ENCODE peak calls at places on chromosome 17, in six cellular contexts. One of them, this sample, is unnamed.

GRCh38 chr17:79925242-79925957 is 86.2 kb upstream of the CBX4 start:
- DNase-seq in brain microvascular endothelial cell: no peak
- DNase-seq in cardiac muscle cell: no peak
- DNase-seq in GM10248: no peak
- DNase-seq in uterus: no peak
- DNase-seq in left ventricle myocardium inferior: peak
- DNase-seq in this sample: no peak

GRCh38 chr17:82338858-82339633 is 5.5 kb upstream of the SECTM1 start:
- DNase-seq in brain microvascular endothelial cell: peak
- DNase-seq in cardiac muscle cell: no peak
- DNase-seq in GM10248: no peak
- DNase-seq in uterus: peak
- DNase-seq in left ventricle myocardium inferior: no peak
- DNase-seq in this sample: no peak

GRCh38 chr17:79622201-79622601 is 11.3 kb upstream of the RBFOX3 start:
- DNase-seq in brain microvascular endothelial cell: no peak
- DNase-seq in cardiac muscle cell: no peak
- DNase-seq in GM10248: no peak
- DNase-seq in uterus: peak
- DNase-seq in left ventricle myocardium inferior: peak
- DNase-seq in this sample: no peak

GRCh38 chr17:6505425-6506142 is 50.8 kb downstream of the PITPNM3 start:
- DNase-seq in brain microvascular endothelial cell: peak
- DNase-seq in cardiac muscle cell: no peak
- DNase-seq in GM10248: no peak
- DNase-seq in uterus: no peak
- DNase-seq in left ventricle myocardium inferior: no peak
- DNase-seq in this sample: no peak

GRCh38 chr17:64069143-64069542 is 48.7 kb upstream of the ICAM2 start:
- DNase-seq in brain microvascular endothelial cell: no peak
- DNase-seq in cardiac muscle cell: no peak
- DNase-seq in GM10248: no peak
- DNase-seq in uterus: no peak
- DNase-seq in left ventricle myocardium inferior: no peak
- DNase-seq in this sample: no peak

GRCh38 chr17:46949291-46950174 is 26.6 kb downstream of the GOSR2 start:
- DNase-seq in brain microvascular endothelial cell: no peak
- DNase-seq in cardiac muscle cell: no peak
- DNase-seq in GM10248: peak
- DNase-seq in uterus: no peak
- DNase-seq in left ventricle myocardium inferior: no peak
- DNase-seq in this sample: no peak

GRCh38 chr17:58531122-58531521 is 16.7 kb upstream of the MTMR4 start:
- DNase-seq in brain microvascular endothelial cell: no peak
- DNase-seq in cardiac muscle cell: no peak
- DNase-seq in GM10248: no peak
- DNase-seq in uterus: no peak
- DNase-seq in left ventricle myocardium inferior: no peak
- DNase-seq in this sample: no peak

GRCh38 chr17:67386965-67387551 is 10.0 kb downstream of the PITPNC1 start:
- DNase-seq in brain microvascular endothelial cell: no peak
- DNase-seq in cardiac muscle cell: peak
- DNase-seq in GM10248: no peak
- DNase-seq in uterus: no peak
- DNase-seq in left ventricle myocardium inferior: peak
- DNase-seq in this sample: peak

GRCh38 chr17:56715613-56716357 is 117.9 kb downstream of the C17orf67 start:
- DNase-seq in brain microvascular endothelial cell: peak
- DNase-seq in cardiac muscle cell: peak
- DNase-seq in GM10248: peak
- DNase-seq in uterus: peak
- DNase-seq in left ventricle myocardium inferior: peak
- DNase-seq in this sample: peak

GRCh38 chr17:37060966-37061365 is 112.2 kb downstream of the AATF start:
- DNase-seq in brain microvascular endothelial cell: no peak
- DNase-seq in cardiac muscle cell: no peak
- DNase-seq in GM10248: no peak
- DNase-seq in uterus: no peak
- DNase-seq in left ventricle myocardium inferior: no peak
- DNase-seq in this sample: no peak

GRCh38 chr17:6796887-6797490 is 21.0 kb downstream of the FBXO39 start:
- DNase-seq in brain microvascular endothelial cell: no peak
- DNase-seq in cardiac muscle cell: no peak
- DNase-seq in GM10248: no peak
- DNase-seq in uterus: no peak
- DNase-seq in left ventricle myocardium inferior: no peak
- DNase-seq in this sample: no peak

GRCh38 chr17:45243750-45244149 is 18.1 kb downstream of the SPATA32 start:
- DNase-seq in brain microvascular endothelial cell: no peak
- DNase-seq in cardiac muscle cell: no peak
- DNase-seq in GM10248: no peak
- DNase-seq in uterus: no peak
- DNase-seq in left ventricle myocardium inferior: no peak
- DNase-seq in this sample: no peak

GRCh38 chr17:37839196-37839978 is 84.8 kb upstream of the TBC1D3K start:
- DNase-seq in brain microvascular endothelial cell: no peak
- DNase-seq in cardiac muscle cell: no peak
- DNase-seq in GM10248: no peak
- DNase-seq in uterus: no peak
- DNase-seq in left ventricle myocardium inferior: no peak
- DNase-seq in this sample: no peak

DNA sequence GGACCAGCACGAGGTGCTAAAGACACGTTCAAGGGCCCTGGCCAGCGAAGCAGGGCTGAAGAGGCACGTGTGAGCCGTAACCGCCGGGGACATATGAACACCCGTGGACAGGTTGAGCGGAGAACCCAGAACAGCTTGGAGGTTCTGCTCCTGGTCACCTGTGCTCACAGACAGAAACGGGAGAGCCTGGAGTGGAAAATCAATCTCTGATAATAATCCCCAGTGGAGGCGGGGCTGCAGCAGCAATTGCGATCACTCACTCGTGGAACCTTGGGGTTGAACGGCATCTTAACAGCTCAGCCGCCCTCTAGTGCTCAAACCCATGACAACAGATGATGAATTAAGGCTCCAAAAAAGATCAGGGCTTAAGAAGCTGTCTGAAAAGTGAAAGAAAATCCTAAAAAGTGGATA is 25.6 kb downstream of the WIPI1 start:
- DNase-seq in brain microvascular endothelial cell: peak
- DNase-seq in cardiac muscle cell: peak
- DNase-seq in GM10248: peak
- DNase-seq in uterus: no peak
- DNase-seq in left ventricle myocardium inferior: no peak
- DNase-seq in this sample: peak
- TF ChIP-seq CTCF in brain microvascular endothelial cell: peak
- TF ChIP-seq CTCF in cardiac muscle cell: peak
- TF ChIP-seq CTCF in GM10248: no peak
- TF ChIP-seq CTCF in uterus: no peak
- TF ChIP-seq CTCF in left ventricle myocardium inferior: peak
- TF ChIP-seq CTCF in this sample: peak

GRCh38 chr17:35022536-35023063 is 40.9 kb downstream of the RFFL start:
- DNase-seq in brain microvascular endothelial cell: peak
- DNase-seq in cardiac muscle cell: peak
- DNase-seq in GM10248: peak
- DNase-seq in uterus: peak
- DNase-seq in left ventricle myocardium inferior: peak
- DNase-seq in this sample: no peak
- TF ChIP-seq CTCF in brain microvascular endothelial cell: peak
- TF ChIP-seq CTCF in cardiac muscle cell: peak
- TF ChIP-seq CTCF in GM10248: no peak
- TF ChIP-seq CTCF in uterus: no peak
- TF ChIP-seq CTCF in left ventricle myocardium inferior: peak
- TF ChIP-seq CTCF in this sample: no peak

DNA sequence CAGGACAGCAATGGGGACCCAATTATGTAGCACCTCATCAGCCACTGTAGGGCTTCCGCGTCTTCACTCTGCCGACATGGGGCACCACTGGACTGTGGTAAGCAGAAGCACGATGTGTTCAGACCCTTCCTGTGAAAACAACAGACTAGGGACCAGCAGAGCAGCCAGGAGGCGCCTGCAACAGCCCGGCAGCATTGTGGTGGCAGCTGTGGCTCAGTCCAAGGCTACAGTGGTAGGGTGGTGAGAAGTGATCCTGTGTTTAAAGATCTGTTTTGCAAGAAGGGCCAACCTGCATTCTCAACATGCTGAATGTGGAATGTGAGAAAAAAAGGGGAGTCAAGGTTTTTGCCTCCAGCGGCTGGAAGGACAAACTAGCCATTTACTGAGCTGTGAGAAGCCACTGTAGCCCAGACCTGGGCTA is 80.8 kb downstream of the GAS7 start:
- DNase-seq in brain microvascular endothelial cell: no peak
- DNase-seq in cardiac muscle cell: no peak
- DNase-seq in GM10248: peak
- DNase-seq in uterus: no peak
- DNase-seq in left ventricle myocardium inferior: peak
- DNase-seq in this sample: no peak
- TF ChIP-seq CTCF in brain microvascular endothelial cell: no peak
- TF ChIP-seq CTCF in cardiac muscle cell: no peak
- TF ChIP-seq CTCF in GM10248: peak
- TF ChIP-seq CTCF in uterus: no peak
- TF ChIP-seq CTCF in left ventricle myocardium inferior: no peak
- TF ChIP-seq CTCF in this sample: no peak

DNA sequence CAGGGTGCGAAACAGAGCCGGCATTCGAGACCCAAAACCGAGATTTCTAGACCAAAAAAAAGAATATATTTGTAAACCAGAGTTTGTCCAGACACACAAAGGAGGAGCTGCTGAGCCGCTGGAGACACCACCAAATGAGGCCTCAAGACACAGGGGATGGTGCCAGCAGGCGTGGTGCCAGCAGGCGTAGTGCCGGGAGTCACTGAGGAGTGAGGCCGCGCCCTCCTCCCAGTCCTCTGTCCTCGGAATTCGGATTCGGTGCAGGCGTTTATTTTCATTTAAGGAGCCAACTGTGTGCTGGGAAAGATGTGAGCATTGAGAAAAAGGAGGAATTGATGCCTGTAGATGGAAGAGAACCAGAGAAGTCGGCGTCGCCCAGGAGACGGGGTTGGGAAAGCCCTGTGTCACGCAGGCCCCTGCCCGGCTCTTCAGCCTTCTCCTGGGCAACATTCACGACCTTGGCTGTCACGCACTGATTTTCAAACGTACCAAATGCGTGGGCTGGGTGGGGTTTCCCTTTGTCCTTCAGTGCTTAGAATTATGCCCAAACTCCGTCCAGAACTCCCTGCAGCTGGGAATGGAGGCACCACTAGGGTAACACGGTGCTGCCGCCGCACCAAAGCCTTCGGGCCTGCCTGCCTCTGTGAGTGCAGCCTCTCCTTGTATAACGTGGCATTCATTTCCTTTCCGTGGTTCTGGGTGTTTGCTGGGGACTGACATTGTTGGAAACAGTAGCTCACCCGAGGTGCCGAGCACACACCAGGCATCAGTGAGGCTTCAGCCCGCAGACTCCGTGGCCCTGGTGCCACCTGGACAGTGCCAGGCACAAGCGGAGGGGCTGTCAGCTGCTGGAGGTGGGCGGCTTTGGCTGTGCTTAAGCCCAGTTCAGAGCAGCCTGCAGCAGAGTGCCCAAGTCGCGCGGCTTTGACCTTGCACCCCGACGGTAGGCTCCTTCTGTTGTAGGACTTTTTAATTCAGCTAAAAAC is 49.0 kb upstream of the CHMP6 start:
- DNase-seq in brain microvascular endothelial cell: peak
- DNase-seq in cardiac muscle cell: no peak
- DNase-seq in GM10248: no peak
- DNase-seq in uterus: peak
- DNase-seq in left ventricle myocardium inferior: peak
- DNase-seq in this sample: no peak
- TF ChIP-seq CTCF in brain microvascular endothelial cell: no peak
- TF ChIP-seq CTCF in cardiac muscle cell: peak
- TF ChIP-seq CTCF in GM10248: no peak
- TF ChIP-seq CTCF in uterus: peak
- TF ChIP-seq CTCF in left ventricle myocardium inferior: peak
- TF ChIP-seq CTCF in this sample: no peak

DNA sequence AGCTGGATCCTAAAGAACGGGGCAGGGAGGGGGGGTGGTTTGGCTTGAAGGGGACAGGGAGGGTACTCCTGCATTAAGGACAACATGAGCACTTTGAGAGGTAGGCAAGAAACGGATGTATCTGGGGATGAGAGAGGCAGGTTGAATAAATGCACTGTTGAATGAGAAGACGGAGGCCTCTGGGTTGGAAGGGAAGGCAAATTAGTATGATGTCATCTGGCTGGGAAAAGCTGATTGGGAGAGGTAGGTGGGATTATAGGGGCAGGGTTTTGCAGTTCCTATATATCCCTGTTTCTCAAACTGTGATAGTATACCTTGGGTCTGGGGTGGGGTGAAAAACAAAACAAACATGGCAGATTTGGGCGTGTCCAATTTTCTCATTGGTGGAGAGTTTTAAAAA is 44.3 kb downstream of the PRKAR1A start:
- DNase-seq in brain microvascular endothelial cell: no peak
- DNase-seq in cardiac muscle cell: no peak
- DNase-seq in GM10248: no peak
- DNase-seq in uterus: no peak
- DNase-seq in left ventricle myocardium inferior: no peak
- DNase-seq in this sample: no peak
- TF ChIP-seq CTCF in brain microvascular endothelial cell: no peak
- TF ChIP-seq CTCF in cardiac muscle cell: no peak
- TF ChIP-seq CTCF in GM10248: no peak
- TF ChIP-seq CTCF in uterus: no peak
- TF ChIP-seq CTCF in left ventricle myocardium inferior: no peak
- TF ChIP-seq CTCF in this sample: no peak

GRCh38 chr17:73956595-73957465 is 246.6 kb upstream of the RPL38 start:
- DNase-seq in brain microvascular endothelial cell: peak
- DNase-seq in cardiac muscle cell: peak
- DNase-seq in GM10248: peak
- DNase-seq in uterus: no peak
- DNase-seq in left ventricle myocardium inferior: peak
- DNase-seq in this sample: peak
- TF ChIP-seq CTCF in brain microvascular endothelial cell: no peak
- TF ChIP-seq CTCF in cardiac muscle cell: peak
- TF ChIP-seq CTCF in GM10248: peak
- TF ChIP-seq CTCF in uterus: no peak
- TF ChIP-seq CTCF in left ventricle myocardium inferior: peak
- TF ChIP-seq CTCF in this sample: peak

DNA sequence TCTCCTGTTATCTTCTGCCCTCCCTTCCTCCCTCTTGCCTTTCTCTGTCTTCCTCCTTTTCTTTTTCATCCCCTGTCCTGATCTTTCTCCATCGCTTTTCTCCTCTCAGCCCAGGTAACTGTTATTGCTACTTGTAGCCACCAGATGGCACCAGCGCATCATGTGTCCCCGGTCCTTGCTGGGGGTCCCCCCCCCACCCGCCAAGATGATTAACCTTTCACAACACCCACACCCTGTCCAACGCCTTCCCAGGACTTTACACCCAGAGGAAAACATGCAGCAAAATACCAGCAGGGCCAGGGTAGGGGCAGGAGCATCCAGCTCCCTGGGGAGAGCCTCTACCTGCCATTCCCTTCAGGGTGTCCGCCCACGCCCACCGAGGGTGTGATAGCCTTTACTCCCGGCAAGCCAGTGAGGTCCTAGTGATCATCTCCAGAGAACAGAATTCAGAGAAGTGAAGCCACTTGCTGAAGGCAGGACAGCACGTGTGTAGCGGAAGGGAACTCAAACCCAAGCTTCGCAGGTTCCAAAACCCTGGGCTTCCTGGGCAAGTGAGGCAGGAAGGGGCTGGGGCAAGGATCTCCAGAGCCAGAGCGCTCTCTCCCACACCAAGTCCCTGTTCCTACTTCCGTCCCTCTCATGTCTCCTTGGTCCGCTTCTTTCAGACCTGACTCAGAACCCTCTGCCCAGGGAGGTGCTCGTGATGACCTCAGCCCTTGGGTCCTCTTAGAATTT is 13.4 kb upstream of the TAC4 start:
- DNase-seq in brain microvascular endothelial cell: peak
- DNase-seq in cardiac muscle cell: peak
- DNase-seq in GM10248: peak
- DNase-seq in uterus: peak
- DNase-seq in left ventricle myocardium inferior: no peak
- DNase-seq in this sample: peak
- TF ChIP-seq CTCF in brain microvascular endothelial cell: peak
- TF ChIP-seq CTCF in cardiac muscle cell: peak
- TF ChIP-seq CTCF in GM10248: peak
- TF ChIP-seq CTCF in uterus: peak
- TF ChIP-seq CTCF in left ventricle myocardium inferior: peak
- TF ChIP-seq CTCF in this sample: peak